ENCODE peak calls at places on chromosomes 3 and 15, in nine cellular contexts. One of them, this sample, is unnamed. For H3K27me3, the result is how much of the 10 kb centered on the place peaks cover.

GRCh38 chr3:42572278-42572677 is 9.5 kb downstream of the SEC22C start:
- DNase-seq in gastrocnemius medialis: no peak
- DNase-seq in mammary epithelial cell: peak
- DNase-seq in WERI-Rb-1: peak
- DNase-seq in CD8-positive, alpha-beta T cell: peak
- DNase-seq in adrenal gland: no peak
- DNase-seq in uterus: no peak
- DNase-seq in body of pancreas: no peak
- DNase-seq in colonic mucosa: peak
- DNase-seq in this sample: no peak

GRCh38 chr15:75835990-75836952 is 7.0 kb upstream of the UBE2Q2 start:
- DNase-seq in CD8-positive, alpha-beta T cell: no peak
- DNase-seq in body of pancreas: no peak
- DNase-seq in gastrocnemius medialis: no peak
- DNase-seq in WERI-Rb-1: no peak
- DNase-seq in colonic mucosa: no peak
- DNase-seq in adrenal gland: no peak
- DNase-seq in mammary epithelial cell: no peak
- DNase-seq in uterus: no peak
- DNase-seq in this sample: peak

GRCh38 chr15:61794881-61795280 is 265.4 kb downstream of the VPS13C start:
- DNase-seq in mammary epithelial cell: peak
- DNase-seq in CD8-positive, alpha-beta T cell: no peak
- DNase-seq in WERI-Rb-1: no peak
- DNase-seq in adrenal gland: no peak
- DNase-seq in colonic mucosa: no peak
- DNase-seq in gastrocnemius medialis: no peak
- DNase-seq in uterus: no peak
- DNase-seq in body of pancreas: no peak
- DNase-seq in this sample: no peak

GRCh38 chr3:157618075-157618760 is 115.0 kb upstream of the VEPH1 start:
- DNase-seq in colonic mucosa: no peak
- DNase-seq in gastrocnemius medialis: no peak
- DNase-seq in uterus: no peak
- DNase-seq in CD8-positive, alpha-beta T cell: no peak
- DNase-seq in mammary epithelial cell: peak
- DNase-seq in adrenal gland: peak
- DNase-seq in body of pancreas: peak
- DNase-seq in WERI-Rb-1: no peak
- DNase-seq in this sample: peak

GRCh38 chr3:13345772-13346171 is 74.3 kb downstream of the NUP210 start:
- DNase-seq in uterus: no peak
- DNase-seq in gastrocnemius medialis: no peak
- DNase-seq in adrenal gland: no peak
- DNase-seq in mammary epithelial cell: no peak
- DNase-seq in colonic mucosa: no peak
- DNase-seq in body of pancreas: no peak
- DNase-seq in WERI-Rb-1: no peak
- DNase-seq in CD8-positive, alpha-beta T cell: no peak
- DNase-seq in this sample: no peak

GRCh38 chr3:82386656-82387055 is 625.2 kb upstream of the GBE1 start:
- DNase-seq in gastrocnemius medialis: no peak
- DNase-seq in adrenal gland: no peak
- DNase-seq in body of pancreas: no peak
- DNase-seq in uterus: no peak
- DNase-seq in colonic mucosa: no peak
- DNase-seq in WERI-Rb-1: no peak
- DNase-seq in mammary epithelial cell: no peak
- DNase-seq in CD8-positive, alpha-beta T cell: no peak
- DNase-seq in this sample: no peak

GRCh38 chr3:32226875-32227500 is 11.5 kb upstream of the CMTM8 start:
- DNase-seq in adrenal gland: no peak
- DNase-seq in body of pancreas: no peak
- DNase-seq in WERI-Rb-1: no peak
- DNase-seq in uterus: no peak
- DNase-seq in mammary epithelial cell: peak
- DNase-seq in colonic mucosa: no peak
- DNase-seq in CD8-positive, alpha-beta T cell: no peak
- DNase-seq in gastrocnemius medialis: no peak
- DNase-seq in this sample: peak

GRCh38 chr3:183158552-183159006 is 4.0 kb downstream of the LAMP3 start:
- DNase-seq in WERI-Rb-1: no peak
- DNase-seq in mammary epithelial cell: peak
- DNase-seq in uterus: no peak
- DNase-seq in colonic mucosa: no peak
- DNase-seq in adrenal gland: no peak
- DNase-seq in body of pancreas: no peak
- DNase-seq in gastrocnemius medialis: no peak
- DNase-seq in CD8-positive, alpha-beta T cell: no peak
- DNase-seq in this sample: peak

GRCh38 chr3:152398495-152398894 is 129.8 kb downstream of the MBNL1 start:
- DNase-seq in uterus: no peak
- DNase-seq in colonic mucosa: no peak
- DNase-seq in CD8-positive, alpha-beta T cell: no peak
- DNase-seq in WERI-Rb-1: no peak
- DNase-seq in mammary epithelial cell: no peak
- DNase-seq in gastrocnemius medialis: no peak
- DNase-seq in body of pancreas: no peak
- DNase-seq in adrenal gland: no peak
- DNase-seq in this sample: peak

GRCh38 chr15:39833515-39833981 is 50.9 kb upstream of the FSIP1 start:
- DNase-seq in colonic mucosa: no peak
- DNase-seq in body of pancreas: no peak
- DNase-seq in uterus: no peak
- DNase-seq in WERI-Rb-1: no peak
- DNase-seq in CD8-positive, alpha-beta T cell: no peak
- DNase-seq in adrenal gland: no peak
- DNase-seq in mammary epithelial cell: peak
- DNase-seq in gastrocnemius medialis: no peak
- DNase-seq in this sample: peak

GRCh38 chr3:29382399-29382798 is 101.5 kb downstream of the RBMS3 start:
- DNase-seq in WERI-Rb-1: no peak
- DNase-seq in gastrocnemius medialis: no peak
- DNase-seq in colonic mucosa: no peak
- DNase-seq in mammary epithelial cell: no peak
- DNase-seq in adrenal gland: no peak
- DNase-seq in uterus: no peak
- DNase-seq in body of pancreas: no peak
- DNase-seq in CD8-positive, alpha-beta T cell: no peak
- DNase-seq in this sample: peak

GRCh38 chr15:59553879-59554735 is 57.5 kb upstream of the GCNT3 start:
- DNase-seq in adrenal gland: no peak
- DNase-seq in body of pancreas: no peak
- DNase-seq in gastrocnemius medialis: no peak
- DNase-seq in mammary epithelial cell: peak
- DNase-seq in colonic mucosa: no peak
- DNase-seq in WERI-Rb-1: no peak
- DNase-seq in uterus: no peak
- DNase-seq in CD8-positive, alpha-beta T cell: no peak
- DNase-seq in this sample: peak

GRCh38 chr3:2869905-2870304 is 240.3 kb downstream of the IL5RA start:
- DNase-seq in CD8-positive, alpha-beta T cell: no peak
- DNase-seq in WERI-Rb-1: no peak
- DNase-seq in adrenal gland: no peak
- DNase-seq in colonic mucosa: no peak
- DNase-seq in gastrocnemius medialis: no peak
- DNase-seq in body of pancreas: no peak
- DNase-seq in uterus: no peak
- DNase-seq in mammary epithelial cell: no peak
- DNase-seq in this sample: no peak

GRCh38 chr3:172106989-172107388 is 67.6 kb downstream of the FNDC3B start:
- DNase-seq in CD8-positive, alpha-beta T cell: peak
- DNase-seq in WERI-Rb-1: no peak
- DNase-seq in body of pancreas: peak
- DNase-seq in colonic mucosa: peak
- DNase-seq in mammary epithelial cell: no peak
- DNase-seq in uterus: no peak
- DNase-seq in gastrocnemius medialis: peak
- DNase-seq in adrenal gland: no peak
- DNase-seq in this sample: peak

GRCh38 chr3:175150812-175151411 is 291.8 kb downstream of the NAALADL2 start:
- DNase-seq in mammary epithelial cell: peak
- DNase-seq in body of pancreas: no peak
- DNase-seq in uterus: no peak
- DNase-seq in colonic mucosa: peak
- DNase-seq in WERI-Rb-1: no peak
- DNase-seq in gastrocnemius medialis: no peak
- DNase-seq in CD8-positive, alpha-beta T cell: no peak
- DNase-seq in adrenal gland: no peak
- DNase-seq in this sample: peak

GRCh38 chr3:175144368-175144767 is 285.2 kb downstream of the NAALADL2 start:
- DNase-seq in uterus: no peak
- DNase-seq in colonic mucosa: no peak
- DNase-seq in mammary epithelial cell: no peak
- DNase-seq in WERI-Rb-1: no peak
- DNase-seq in CD8-positive, alpha-beta T cell: no peak
- DNase-seq in body of pancreas: no peak
- DNase-seq in gastrocnemius medialis: no peak
- DNase-seq in adrenal gland: no peak
- DNase-seq in this sample: no peak

GRCh38 chr3:175149675-175150074 is 290.5 kb downstream of the NAALADL2 start:
- DNase-seq in adrenal gland: no peak
- DNase-seq in mammary epithelial cell: peak
- DNase-seq in colonic mucosa: peak
- DNase-seq in gastrocnemius medialis: no peak
- DNase-seq in WERI-Rb-1: peak
- DNase-seq in uterus: no peak
- DNase-seq in body of pancreas: peak
- DNase-seq in CD8-positive, alpha-beta T cell: no peak
- DNase-seq in this sample: peak

GRCh38 chr3:175146258-175146657 is 287.1 kb downstream of the NAALADL2 start:
- DNase-seq in body of pancreas: no peak
- DNase-seq in CD8-positive, alpha-beta T cell: no peak
- DNase-seq in adrenal gland: no peak
- DNase-seq in gastrocnemius medialis: no peak
- DNase-seq in uterus: no peak
- DNase-seq in mammary epithelial cell: no peak
- DNase-seq in colonic mucosa: no peak
- DNase-seq in WERI-Rb-1: no peak
- DNase-seq in this sample: no peak
- H3K27me3 ChIP-seq in body of pancreas: under half
- H3K27me3 ChIP-seq in CD8-positive, alpha-beta T cell: under half
- H3K27me3 ChIP-seq in adrenal gland: under half
- H3K27me3 ChIP-seq in gastrocnemius medialis: under half
- H3K27me3 ChIP-seq in uterus: under half
- H3K27me3 ChIP-seq in mammary epithelial cell: under half
- H3K27me3 ChIP-seq in colonic mucosa: under half
- H3K27me3 ChIP-seq in WERI-Rb-1: under half
- H3K27me3 ChIP-seq in this sample: under half

DNA sequence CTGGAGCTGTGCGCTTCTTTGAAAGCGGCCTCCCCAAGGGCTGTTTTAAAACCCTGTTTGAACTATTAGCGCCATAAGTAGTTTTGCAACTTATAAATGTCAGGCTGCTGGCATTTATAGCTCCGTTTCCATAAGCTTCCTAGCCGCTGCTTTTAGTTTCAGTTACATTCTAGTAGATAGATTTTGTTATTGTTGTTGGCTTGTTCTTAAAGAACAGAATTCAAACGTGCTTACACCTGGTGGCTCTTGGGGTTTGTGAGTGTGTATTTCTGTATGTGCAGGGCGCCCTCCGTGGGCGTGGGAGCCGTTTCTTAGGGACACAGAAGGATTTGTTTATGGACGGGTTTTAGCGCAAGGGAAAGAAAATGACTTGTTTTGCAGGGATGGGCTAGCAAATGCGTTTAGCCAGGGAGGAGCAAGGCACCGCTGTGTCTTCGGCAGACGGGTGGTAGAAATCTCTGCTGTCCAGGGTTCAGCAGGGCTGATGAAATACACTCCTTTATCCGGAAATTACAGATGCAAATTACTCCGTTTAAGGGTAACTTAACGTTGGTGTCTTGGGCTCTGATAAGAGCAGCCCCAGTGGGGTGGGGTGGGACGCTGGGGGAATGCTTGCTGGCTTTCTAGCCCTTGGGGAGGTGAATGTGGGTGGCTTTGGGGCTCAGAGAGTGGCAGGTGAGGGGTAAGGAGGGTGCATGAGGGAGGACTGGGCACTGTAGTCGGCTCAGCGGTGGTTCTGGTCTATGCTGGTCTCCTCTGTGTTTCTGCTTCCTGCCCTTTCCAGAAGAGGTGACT is 701 bp downstream of the SV2B start:
- DNase-seq in body of pancreas: no peak
- DNase-seq in uterus: no peak
- DNase-seq in CD8-positive, alpha-beta T cell: no peak
- DNase-seq in colonic mucosa: no peak
- DNase-seq in adrenal gland: no peak
- DNase-seq in WERI-Rb-1: no peak
- DNase-seq in gastrocnemius medialis: no peak
- DNase-seq in mammary epithelial cell: no peak
- DNase-seq in this sample: no peak
- H3K27me3 ChIP-seq in body of pancreas: under half
- H3K27me3 ChIP-seq in uterus: under half
- H3K27me3 ChIP-seq in CD8-positive, alpha-beta T cell: under half
- H3K27me3 ChIP-seq in colonic mucosa: under half
- H3K27me3 ChIP-seq in adrenal gland: under half
- H3K27me3 ChIP-seq in WERI-Rb-1: under half
- H3K27me3 ChIP-seq in gastrocnemius medialis: under half
- H3K27me3 ChIP-seq in mammary epithelial cell: under half
- H3K27me3 ChIP-seq in this sample: under half

GRCh38 chr15:77818484-77819270 is 186.0 kb upstream of the LINGO1 start:
- DNase-seq in mammary epithelial cell: no peak
- DNase-seq in uterus: no peak
- DNase-seq in WERI-Rb-1: peak
- DNase-seq in gastrocnemius medialis: no peak
- DNase-seq in body of pancreas: no peak
- DNase-seq in colonic mucosa: no peak
- DNase-seq in adrenal gland: no peak
- DNase-seq in CD8-positive, alpha-beta T cell: no peak
- DNase-seq in this sample: no peak
- H3K27me3 ChIP-seq in mammary epithelial cell: under half
- H3K27me3 ChIP-seq in uterus: under half
- H3K27me3 ChIP-seq in WERI-Rb-1: under half
- H3K27me3 ChIP-seq in gastrocnemius medialis: under half
- H3K27me3 ChIP-seq in body of pancreas: under half
- H3K27me3 ChIP-seq in colonic mucosa: under half
- H3K27me3 ChIP-seq in adrenal gland: under half
- H3K27me3 ChIP-seq in CD8-positive, alpha-beta T cell: under half
- H3K27me3 ChIP-seq in this sample: under half

DNA sequence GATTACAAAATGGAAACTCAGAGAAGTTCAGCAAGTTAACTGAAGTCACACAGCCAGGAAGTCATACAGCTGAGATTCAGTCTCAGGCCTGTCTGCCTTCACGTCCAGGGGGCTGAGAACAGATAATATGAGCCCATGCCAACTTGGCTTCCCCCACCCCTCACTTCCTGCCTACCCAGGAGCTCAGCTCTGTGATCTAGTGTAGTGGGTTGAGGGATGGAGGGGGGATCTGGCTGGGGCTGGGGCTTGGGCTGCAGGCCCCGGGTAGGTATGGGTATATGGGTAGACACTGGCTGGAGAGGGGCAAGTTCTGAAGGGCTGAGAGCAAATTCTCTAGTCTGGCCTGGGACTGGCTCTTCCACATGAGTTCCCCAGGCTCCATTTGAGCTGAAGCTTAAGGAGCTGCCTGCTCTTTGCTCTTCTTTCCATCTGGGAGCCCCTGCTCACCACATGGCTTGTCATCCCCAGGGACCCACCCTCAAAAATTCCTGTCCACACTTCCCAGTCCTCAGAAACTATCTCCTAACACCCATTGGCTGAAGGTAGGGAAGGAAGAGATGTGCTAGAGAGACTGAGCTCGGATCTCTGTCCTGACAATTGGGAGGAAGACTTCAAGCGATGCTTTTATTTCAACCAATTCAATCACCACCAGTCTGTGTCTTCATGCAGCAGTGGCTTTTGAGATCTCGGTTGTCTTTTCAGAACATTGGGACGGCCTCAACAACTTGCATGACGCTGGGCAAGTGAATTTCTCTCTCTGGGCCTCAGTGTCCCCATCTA is 2.0 kb downstream of the RASGRF1 start:
- DNase-seq in uterus: no peak
- DNase-seq in WERI-Rb-1: no peak
- DNase-seq in colonic mucosa: no peak
- DNase-seq in CD8-positive, alpha-beta T cell: no peak
- DNase-seq in adrenal gland: no peak
- DNase-seq in gastrocnemius medialis: no peak
- DNase-seq in body of pancreas: no peak
- DNase-seq in mammary epithelial cell: no peak
- DNase-seq in this sample: no peak
- H3K27me3 ChIP-seq in uterus: under half
- H3K27me3 ChIP-seq in WERI-Rb-1: half or more
- H3K27me3 ChIP-seq in colonic mucosa: under half
- H3K27me3 ChIP-seq in CD8-positive, alpha-beta T cell: under half
- H3K27me3 ChIP-seq in adrenal gland: under half
- H3K27me3 ChIP-seq in gastrocnemius medialis: half or more
- H3K27me3 ChIP-seq in body of pancreas: under half
- H3K27me3 ChIP-seq in mammary epithelial cell: under half
- H3K27me3 ChIP-seq in this sample: under half